ENCODE peak calls at places on chromosomes 1 and 21, in nine cellular contexts. E is GM23338, J is K562, T is prostate gland, V is spleen, M is HCT116, A is stomach, Q is Panc1, B is transverse colon. C is an unnamed sample.
A peak's percentile ranks its signal among the peaks of the same experiment; 100 is the strongest.

GRCh38 chr1:32485554-32486255 is 20.8 kb downstream of the ZBTB8B start:
- DNase-seq in E (no peak), J (no peak), T (no peak), V (no peak), M (no peak), A (no peak), Q (no peak), B (no peak), C (no peak)

GRCh38 chr1:145827966-145828365 is 4.0 kb downstream of the POLR3C start:
- DNase-seq in E (no peak), J (no peak), T (no peak), V (no peak), M (no peak), A (no peak), Q (no peak), B (no peak), C (no peak)

GRCh38 chr21:45417951-45418300 is 13.0 kb downstream of the COL18A1 start:
- DNase-seq in E (no peak), J (no peak), T (no peak), V (no peak), M (no peak), A (no peak), Q (no peak), B (no peak), C (no peak)

GRCh38 chr1:203663294-203663693 is 36.7 kb downstream of the ATP2B4 start:
- DNase-seq in E (no peak), J (no peak), T (no peak), V (no peak), M (peak; percentile 70), A (no peak), Q (peak; percentile 89), B (no peak), C (no peak)

GRCh38 chr1:198018529-198018928 is 101.4 kb downstream of the LHX9 start:
- DNase-seq in E (no peak), J (peak; percentile 38), T (no peak), V (no peak), M (peak; percentile 15), A (no peak), Q (no peak), B (no peak), C (no peak)

GRCh38 chr1:155957411-155957915 is 16.0 kb downstream of the RXFP4 start:
- DNase-seq in E (no peak), J (no peak), T (no peak), V (no peak), M (no peak), A (no peak), Q (no peak), B (no peak), C (no peak)

GRCh38 chr1:51875836-51876235 is 2.7 kb downstream of the NRDC start:
- DNase-seq in E (no peak), J (no peak), T (no peak), V (no peak), M (no peak), A (no peak), Q (no peak), B (no peak), C (no peak)

GRCh38 chr1:15684042-15684461 is at the start of gene PLEKHM2:
- DNase-seq in E (peak; percentile 57), J (peak; percentile 72), T (no peak), V (peak; percentile 91), M (no peak), A (peak; percentile 56), Q (no peak), B (peak; percentile 50), C (no peak)

GRCh38 chr1:35885961-35886558 is 3.1 kb downstream of the AGO1 start:
- DNase-seq in E (peak; percentile 99), J (peak; percentile 82), T (no peak), V (no peak), M (no peak), A (no peak), Q (no peak), B (no peak), C (no peak)

GRCh38 chr1:110355321-110355720 is 16.1 kb downstream of the RBM15 start:
- DNase-seq in E (no peak), J (no peak), T (no peak), V (no peak), M (no peak), A (no peak), Q (no peak), B (no peak), C (no peak)

GRCh38 chr1:37317870-37318431 is 156.4 kb upstream of the ZC3H12A start:
- DNase-seq in E (peak; percentile 48), J (no peak), T (no peak), V (peak; percentile 44), M (no peak), A (no peak), Q (no peak), B (no peak), C (no peak)

GRCh38 chr1:44608141-44608540 is 66.1 kb downstream of the TMEM53 start:
- DNase-seq in E (peak; percentile 74), J (peak; percentile 47), T (no peak), V (no peak), M (no peak), A (no peak), Q (no peak), B (no peak), C (no peak)

GRCh38 chr1:32346532-32347157 is 10.6 kb upstream of the MARCKSL1 start:
- DNase-seq in E (no peak), J (no peak), T (no peak), V (no peak), M (no peak), A (no peak), Q (no peak), B (no peak), C (no peak)

GRCh38 chr1:108664426-108664950 is 3.6 kb upstream of the HENMT1 start:
- DNase-seq in E (no peak), J (no peak), T (no peak), V (no peak), M (no peak), A (no peak), Q (no peak), B (no peak), C (no peak)
- H3K4me1 ChIP-seq in E (no peaks in the 10 kb centered on the region), J (no peaks in the 10 kb centered on the region), T (no peaks in the 10 kb centered on the region), V (peaks cover 13% of the 10 kb centered on the region), M (no peaks in the 10 kb centered on the region), A (peaks cover 13% of the 10 kb centered on the region), Q (peaks cover 3% of the 10 kb centered on the region), B (peaks cover 5% of the 10 kb centered on the region), C (peaks cover 4% of the 10 kb centered on the region)

DNA sequence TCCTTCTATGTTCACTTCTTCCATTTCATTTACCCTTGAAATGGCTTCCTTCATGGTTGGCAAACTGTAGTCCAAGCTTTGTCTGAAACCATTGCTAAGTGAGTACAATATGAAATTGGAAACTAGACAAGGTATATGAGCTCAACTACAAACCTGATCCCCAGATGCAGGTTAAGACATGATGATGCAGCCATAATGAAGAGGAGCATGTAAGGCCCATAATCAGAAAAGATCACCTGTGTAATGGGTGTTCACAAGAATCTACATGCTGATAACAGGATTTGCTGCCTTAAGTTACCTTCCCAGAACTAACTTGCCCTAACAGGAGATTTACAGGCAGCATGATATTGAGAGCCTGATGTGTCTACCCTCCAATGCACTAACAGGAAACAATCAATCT is 153.9 kb downstream of the KCNH1 start:
- DNase-seq in E (no peak), J (no peak), T (no peak), V (no peak), M (no peak), A (no peak), Q (no peak), B (no peak), C (no peak)
- TF ChIP-seq POLR2AphosphoS5 in E (no peak), J (no peak), T (no peak), V (no peak), M (no peak), A (no peak), Q (no peak), B (no peak), C (no peak)

GRCh38 chr1:245279346-245279745 is 124.6 kb downstream of the KIF26B start:
- DNase-seq in E (no peak), J (no peak), T (no peak), V (no peak), M (no peak), A (no peak), Q (no peak), B (no peak), C (no peak)

GRCh38 chr1:245272676-245273075 is 117.9 kb downstream of the KIF26B start:
- DNase-seq in E (no peak), J (no peak), T (no peak), V (no peak), M (no peak), A (no peak), Q (no peak), B (no peak), C (no peak)

GRCh38 chr1:245278846-245279245 is 124.1 kb downstream of the KIF26B start:
- DNase-seq in E (no peak), J (no peak), T (no peak), V (no peak), M (no peak), A (no peak), Q (no peak), B (no peak), C (no peak)

GRCh38 chr1:245276426-245276825 is 121.6 kb downstream of the KIF26B start:
- DNase-seq in E (no peak), J (no peak), T (no peak), V (no peak), M (no peak), A (no peak), Q (no peak), B (no peak), C (no peak)

GRCh38 chr1:245277276-245277675 is 122.5 kb downstream of the KIF26B start:
- DNase-seq in E (peak; percentile 61), J (peak; percentile 9), T (no peak), V (no peak), M (no peak), A (peak; percentile 69), Q (no peak), B (peak; percentile 20), C (peak; percentile 16)
- H3K4me1 ChIP-seq in E (peaks cover 4% of the 10 kb centered on the region), J (no peaks in the 10 kb centered on the region), T (no peaks in the 10 kb centered on the region), V (no peaks in the 10 kb centered on the region), M (no peaks in the 10 kb centered on the region), A (no peaks in the 10 kb centered on the region), Q (no peaks in the 10 kb centered on the region), B (no peaks in the 10 kb centered on the region), C (no peaks in the 10 kb centered on the region)

GRCh38 chr1:240207073-240207709 is 115.5 kb downstream of the FMN2 start:
- DNase-seq in E (no peak), J (no peak), T (no peak), V (no peak), M (no peak), A (no peak), Q (no peak), B (no peak), C (no peak)

GRCh38 chr1:240217398-240217797 is 125.7 kb downstream of the FMN2 start:
- DNase-seq in E (no peak), J (no peak), T (no peak), V (no peak), M (no peak), A (no peak), Q (no peak), B (no peak), C (no peak)

GRCh38 chr1:240210026-240210425 is 118.3 kb downstream of the FMN2 start:
- DNase-seq in E (no peak), J (no peak), T (no peak), V (no peak), M (no peak), A (no peak), Q (no peak), B (no peak), C (no peak)

DNA sequence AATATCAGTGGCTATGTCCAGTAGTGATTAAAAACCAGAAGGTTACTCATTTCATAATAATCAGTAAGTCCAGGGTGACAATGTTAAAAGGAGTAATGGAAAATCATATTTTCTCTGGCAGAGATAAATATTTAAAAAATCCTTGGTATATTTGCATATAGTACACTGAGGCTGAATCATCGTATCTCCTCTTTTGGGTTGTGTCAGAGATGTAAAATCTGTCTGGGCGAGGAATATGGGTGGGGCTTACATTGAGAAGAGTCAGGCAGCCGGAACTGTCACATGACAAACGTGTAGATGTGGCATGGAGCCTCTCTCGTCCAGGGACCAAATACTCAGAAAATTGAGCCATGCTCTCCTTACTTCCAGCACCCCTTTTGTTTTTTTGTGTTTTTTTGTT is 120.9 kb downstream of the FMN2 start:
- DNase-seq in E (no peak), J (no peak), T (no peak), V (no peak), M (no peak), A (no peak), Q (no peak), B (no peak), C (no peak)
- TF ChIP-seq POLR2AphosphoS5 in E (no peak), J (no peak), T (no peak), V (no peak), M (no peak), A (no peak), Q (no peak), B (no peak), C (no peak)